ENCODE peak calls at places on chromosomes 11 and 22, in four cellular contexts. A, V, P and K are unnamed samples. For H3K36me3 and H3K27me3, the result is how much of the 10 kb centered on the place peaks cover.

GRCh38 chr11:79488286-79488685 is 47.5 kb upstream of the TENM4 start:
- DNase-seq in A (peak), V (no peak), P (no peak), K (no peak)

GRCh38 chr11:124791626-124792341 is 8.4 kb downstream of the MSANTD2 start:
- DNase-seq in A (peak), V (no peak), P (peak), K (no peak)

GRCh38 chr22:33274214-33274828 is 216.1 kb upstream of the SYN3 start:
- DNase-seq in A (peak), V (peak), P (no peak), K (peak)

GRCh38 chr11:73190557-73190885 is 27.6 kb upstream of the P2RY2 start:
- DNase-seq in A (no peak), V (no peak), P (no peak), K (no peak)

GRCh38 chr11:3157381-3158130 is 7.6 kb downstream of the OSBPL5 start:
- DNase-seq in A (peak), V (no peak), P (no peak), K (peak)

GRCh38 chr11:87878373-87878779 is 296.9 kb downstream of the RAB38 start:
- DNase-seq in A (peak), V (no peak), P (peak), K (no peak)

GRCh38 chr22:17665248-17665647 is 26.7 kb downstream of the BCL2L13 start:
- DNase-seq in A (no peak), V (no peak), P (no peak), K (no peak)

GRCh38 chr11:2928605-2929510 is at the start of gene PHLDA2:
- DNase-seq in A (peak), V (peak), P (peak), K (peak)

GRCh38 chr11:93740031-93740801 is 1.1 kb downstream of the TAF1D start:
- DNase-seq in A (peak), V (peak), P (peak), K (peak)

DNA sequence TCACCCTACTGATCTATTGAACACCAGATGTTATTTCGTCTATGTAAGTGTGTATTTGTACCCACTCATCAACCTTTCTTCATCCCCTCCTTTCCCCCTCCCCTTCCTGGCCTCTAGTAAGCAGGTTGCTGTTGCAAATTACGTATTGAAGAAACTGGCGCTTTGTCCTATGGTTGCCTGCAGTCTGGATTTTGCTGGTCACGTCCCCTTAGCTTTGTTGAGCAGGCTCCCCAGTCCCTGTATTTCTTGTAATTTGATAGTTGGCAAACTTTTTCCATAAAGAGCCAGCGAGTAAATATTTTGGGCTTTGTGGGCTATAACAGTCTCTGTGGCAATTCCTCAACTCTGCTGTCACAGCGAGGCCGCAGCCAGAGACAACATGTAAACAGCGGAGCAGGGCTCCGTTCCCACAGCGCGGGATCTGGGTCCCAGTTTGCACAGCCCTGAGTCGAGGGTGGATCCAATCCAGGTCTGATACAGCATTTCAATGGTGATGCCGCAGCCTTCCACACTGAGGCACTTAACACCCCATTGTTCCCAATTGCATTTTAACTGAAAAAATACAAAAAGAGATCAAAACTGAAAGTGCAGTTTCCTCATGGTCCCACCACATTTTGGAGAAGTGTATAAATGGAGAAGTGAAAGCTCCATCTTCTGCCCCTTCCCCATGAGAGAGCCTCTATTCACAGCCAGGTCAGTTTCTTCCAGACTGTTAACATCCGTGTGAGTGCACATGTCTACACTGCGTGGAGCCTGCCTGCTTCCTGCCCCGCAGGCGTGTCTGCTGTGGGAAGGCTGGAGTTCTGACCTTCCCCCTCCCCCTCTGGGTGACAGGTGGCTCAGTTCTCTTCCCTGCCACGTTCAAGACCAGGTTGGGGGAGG is 89.0 kb downstream of the RPS6KA4 start:
- DNase-seq in A (peak), V (peak), P (peak), K (peak)
- H3K4me3 ChIP-seq in A (no peak), V (no peak), P (peak), K (peak)

DNA sequence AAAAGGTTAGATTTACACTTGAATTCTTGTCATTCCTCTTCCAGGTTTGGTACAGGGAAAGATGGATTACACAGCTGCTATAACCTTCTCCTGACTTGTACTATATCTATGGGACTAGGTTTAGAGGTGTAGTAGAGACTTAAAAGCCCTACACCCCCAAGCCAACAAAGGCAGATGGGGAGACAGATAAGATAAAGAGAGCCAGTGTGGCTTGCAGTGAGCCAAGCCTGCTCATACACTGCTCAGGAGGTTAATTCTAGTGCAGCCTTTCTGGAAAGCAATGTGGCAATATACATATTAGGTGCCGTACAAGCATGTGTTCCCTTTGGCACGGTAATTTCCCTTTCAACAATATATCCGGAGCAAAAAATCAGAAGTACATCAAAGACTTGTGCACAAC is 10.8 kb downstream of the SIK3 start:
- DNase-seq in A (no peak), V (no peak), P (no peak), K (no peak)
- H3K36me3 ChIP-seq in A (under half), V (under half), P (under half), K (under half)

DNA sequence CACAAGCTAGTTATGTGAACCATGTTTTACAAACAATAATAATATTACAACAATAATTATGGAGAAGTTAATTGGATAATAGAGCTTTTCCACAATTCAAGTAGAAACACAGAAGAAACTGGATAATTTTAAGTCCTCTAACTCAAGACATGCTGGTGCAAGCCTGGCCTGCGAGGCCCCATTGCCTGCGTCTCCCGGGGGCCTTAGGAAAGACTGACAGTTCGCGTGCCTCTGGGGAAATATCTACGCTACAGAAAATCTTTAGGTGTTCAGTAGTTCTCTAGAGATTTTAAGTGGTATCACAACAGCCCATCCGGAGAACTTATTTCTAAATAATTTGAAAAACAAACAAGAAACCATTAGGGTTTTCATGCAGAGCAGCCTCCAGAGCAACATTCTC is 23.2 kb downstream of the GAL start:
- DNase-seq in A (no peak), V (no peak), P (no peak), K (no peak)
- H3K27me3 ChIP-seq in A (under half), V (under half), P (under half), K (under half)

DNA sequence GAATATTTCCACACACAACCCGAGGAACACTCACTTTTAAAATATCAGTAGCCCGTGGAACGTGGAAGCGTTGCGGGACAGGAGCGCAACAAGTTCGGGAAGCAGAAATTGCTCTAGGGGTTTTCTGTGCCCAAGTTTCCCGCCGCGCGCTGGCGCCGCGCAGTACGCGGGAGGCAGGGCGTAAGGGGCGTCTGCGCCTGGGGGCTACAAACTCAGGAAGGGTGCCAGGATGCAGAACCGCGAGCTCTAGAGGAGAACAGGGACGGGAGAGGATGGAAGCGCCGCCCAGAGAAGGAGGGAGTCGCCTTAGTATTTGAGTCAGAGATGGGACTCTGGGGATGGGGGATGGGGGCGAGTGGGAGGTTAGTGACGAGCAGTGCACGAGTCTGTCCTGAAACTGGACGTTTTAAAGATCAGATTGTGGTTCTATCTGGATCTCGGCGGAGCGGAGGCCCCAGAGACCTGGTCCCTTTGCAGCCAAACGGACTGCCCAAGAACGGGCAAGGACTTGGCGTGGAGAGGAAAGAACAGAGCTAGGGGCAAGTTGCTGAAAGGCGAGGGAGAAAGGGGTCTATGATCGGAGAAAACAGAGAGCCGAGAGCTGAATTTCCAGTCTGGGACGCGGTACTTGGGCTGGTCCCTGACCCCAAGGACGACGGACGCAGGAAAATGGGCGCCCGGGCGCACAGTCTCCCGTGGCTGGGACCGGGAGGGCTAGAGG is 4.7 kb downstream of the BSX start:
- DNase-seq in A (peak), V (no peak), P (no peak), K (no peak)
- H3K4me3 ChIP-seq in A (peak), V (no peak), P (no peak), K (no peak)

GRCh38 chr22:20096574-20097420 is 16.8 kb downstream of the DGCR8 start:
- DNase-seq in A (no peak), V (no peak), P (no peak), K (no peak)
- H3K36me3 ChIP-seq in A (half or more), V (under half), P (under half), K (half or more)

DNA sequence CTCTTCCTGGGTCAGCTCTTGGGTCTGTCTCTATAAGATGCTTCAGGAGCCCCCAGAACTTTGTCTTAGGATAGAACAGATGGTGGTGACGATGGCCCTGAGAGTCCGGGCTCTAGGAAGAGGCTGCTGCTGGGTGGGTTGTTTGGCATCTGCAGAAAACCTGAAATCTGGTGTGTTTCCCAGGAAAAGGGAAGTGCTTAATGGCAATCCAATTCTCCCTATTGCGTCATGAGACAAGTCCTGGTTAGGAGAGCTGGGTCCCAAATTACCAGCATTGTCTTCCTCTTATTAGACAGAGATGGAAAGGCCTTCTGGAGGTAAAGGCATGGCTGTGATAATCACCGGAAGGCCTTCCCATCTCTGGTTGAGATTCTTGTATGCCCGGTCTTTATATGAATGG is 48.9 kb upstream of the GRAMD1B start:
- DNase-seq in A (no peak), V (no peak), P (no peak), K (no peak)
- H3K27me3 ChIP-seq in A (under half), V (under half), P (under half), K (under half)

GRCh38 chr11:58509730-58510129 is 1.8 kb upstream of the OR5B21 start:
- DNase-seq in A (no peak), V (no peak), P (no peak), K (no peak)
- H3K4me3 ChIP-seq in A (no peak), V (no peak), P (no peak), K (no peak)

GRCh38 chr22:25347752-25348102 is 128.3 kb downstream of the CRYBB2 start:
- DNase-seq in A (peak), V (no peak), P (no peak), K (no peak)
- H3K36me3 ChIP-seq in A (under half), V (under half), P (under half), K (under half)